ENCODE peak calls at places on chromosomes 4 and X, in four cellular contexts. M is HEK293T, Y is AG20443, E is NCI-H510A treated with DMSO at 0.1 percent for 48 hours. X is an unnamed sample.

GRCh38 chr4:147786031-147786430 is 54.1 kb downstream of the ARHGAP10 start:
- DNase-seq in E (no peak), M (no peak), Y (no peak), X (no peak)

GRCh38 chr4:28966982-28967381 is 1753.2 kb upstream of the PCDH7 start:
- DNase-seq in E (no peak), Y (peak; percentile 7), M (no peak), X (no peak)

GRCh38 chr4:33316033-33316432 is 2595.9 kb downstream of the PCDH7 start:
- DNase-seq in Y (no peak), M (no peak), E (no peak), X (no peak)

GRCh38 chr4:8188743-8189550 is 10.1 kb upstream of the SH3TC1 start:
- DNase-seq in E (peak; percentile 89), Y (peak; percentile 49), M (no peak), X (peak; percentile 72)

GRCh38 chr4:721261-722171 is 15.9 kb downstream of the PCGF3 start:
- DNase-seq in M (no peak), E (no peak), Y (no peak), X (no peak)

GRCh38 chr4:53913771-53914170 is 150.6 kb downstream of the CHIC2 start:
- DNase-seq in E (no peak), Y (no peak), M (no peak), X (no peak)

GRCh38 chrX:47573334-47574095 is 8.7 kb upstream of the TIMP1 start:
- DNase-seq in E (no peak), Y (peak; percentile 42), M (no peak), X (no peak)

GRCh38 chr4:142416121-142416520 is 430.0 kb downstream of the INPP4B start:
- DNase-seq in E (no peak), M (no peak), Y (peak; percentile 55), X (no peak)

GRCh38 chrX:56728752-56729151 is 291 bp upstream of the NBDY start:
- DNase-seq in M (no peak), Y (peak; percentile 6), E (peak; percentile 61), X (peak; percentile 35)

GRCh38 chrX:8939344-8939743 is 94.6 kb downstream of the FAM9B start:
- DNase-seq in M (no peak), Y (no peak), E (peak; percentile 32), X (no peak)

GRCh38 chr4:45155081-45155777 is 428.9 kb upstream of the GNPDA2 start:
- DNase-seq in Y (no peak), M (no peak), E (no peak), X (no peak)

GRCh38 chrX:141732031-141732430 is 33.5 kb upstream of the SPANXD start:
- DNase-seq in Y (no peak), E (no peak), M (no peak), X (no peak)

GRCh38 chr4:26178874-26179273 is 141.9 kb upstream of the RBPJ start:
- DNase-seq in Y (peak; percentile 37), M (no peak), E (no peak), X (no peak)

GRCh38 chr4:54227261-54228063 is 1.6 kb upstream of the PDGFRA start:
- DNase-seq in E (no peak), M (peak; percentile 22), Y (peak; percentile 42), X (no peak)

GRCh38 chr4:144575181-144575580 is 70.8 kb upstream of the HHIP start:
- DNase-seq in E (no peak), Y (no peak), M (peak; percentile 15), X (no peak)

GRCh38 chr4:8910100-8910821 is 38.6 kb upstream of the HMX1 start:
- DNase-seq in E (no peak), M (no peak), Y (peak; percentile 5), X (no peak)

GRCh38 chrX:37455381-37455780 is 106.2 kb downstream of the PRRG1 start:
- DNase-seq in E (no peak), M (no peak), Y (no peak), X (no peak)